ENCODE peak calls at places on chromosomes 16 and 17, in five cellular contexts. J, I, D, L and F are unnamed samples.

GRCh38 chr16:25051446-25052160 is 36.4 kb upstream of the ARHGAP17 start:
- DNase-seq in J (no peak), I (no peak), D (no peak), L (no peak), F (peak; percentile 51)

GRCh38 chr16:11857161-11857560 is 5.8 kb upstream of the RSL1D1 start:
- DNase-seq in J (no peak), I (no peak), D (no peak), L (no peak), F (no peak)

GRCh38 chr16:53232826-53233529 is 178.2 kb downstream of the CHD9 start:
- DNase-seq in J (no peak), I (no peak), D (no peak), L (no peak), F (no peak)

GRCh38 chr16:12252616-12253015 is 276.1 kb downstream of the SNX29 start:
- DNase-seq in J (no peak), I (no peak), D (no peak), L (peak; percentile 27), F (no peak)

GRCh38 chr16:1780677-1781072 is 1.7 kb downstream of the SPSB3 start:
- DNase-seq in J (no peak), I (no peak), D (no peak), L (no peak), F (no peak)

GRCh38 chr17:77535435-77535834 is 394.7 kb downstream of the SEC14L1 start:
- DNase-seq in J (no peak), I (no peak), D (no peak), L (no peak), F (peak; percentile 36)

GRCh38 chr16:87661561-87661960 is 59.3 kb downstream of the JPH3 start:
- DNase-seq in J (no peak), I (no peak), D (peak; percentile 61), L (no peak), F (peak; percentile 63)

GRCh38 chr17:4023220-4023619 is 59.0 kb upstream of the ATP2A3 start:
- DNase-seq in J (no peak), I (no peak), D (no peak), L (no peak), F (no peak)

GRCh38 chr16:64412578-64413280 is 709.1 kb downstream of the CDH11 start:
- DNase-seq in J (no peak), I (no peak), D (no peak), L (no peak), F (no peak)

GRCh38 chr16:11374255-11374654 is 29.0 kb downstream of the RMI2 start:
- DNase-seq in J (no peak), I (no peak), D (no peak), L (no peak), F (no peak)

GRCh38 chr16:4384497-4384896 is 12.8 kb downstream of the VASN start:
- DNase-seq in J (no peak), I (peak; percentile 89), D (no peak), L (no peak), F (no peak)